ENCODE peak calls at places on chromosomes 2 and 18, in five cellular contexts. O is GM23248, Z is mammary epithelial cell, Y is neural progenitor cell, L is HepG2. S is an unnamed sample. For H3K4me1 and H3K27me3, the result is how much of the 10 kb centered on the place peaks cover.

GRCh38 chr2:176096243-176096985 is 3.2 kb upstream of the HOXD12 start:
- DNase-seq in O (peak), Z (no peak), Y (no peak), L (no peak), S (no peak)

GRCh38 chr2:232523682-232524597 is 2.0 kb upstream of the CHRND start:
- DNase-seq in O (peak), Z (peak), Y (peak), L (peak), S (peak)

GRCh38 chr2:1282552-1282951 is 130.7 kb upstream of the TPO start:
- DNase-seq in O (no peak), Z (no peak), Y (peak), L (no peak), S (no peak)

GRCh38 chr18:55763805-55764204 is 175.8 kb upstream of the TCF4 start:
- DNase-seq in O (no peak), Z (no peak), Y (no peak), L (no peak), S (no peak)

GRCh38 chr2:156099382-156099781 is 233.1 kb downstream of the NR4A2 start:
- DNase-seq in O (no peak), Z (no peak), Y (no peak), L (no peak), S (no peak)

GRCh38 chr2:62340981-62341624 is 145.2 kb downstream of the B3GNT2 start:
- DNase-seq in O (peak), Z (no peak), Y (no peak), L (no peak), S (peak)

GRCh38 chr2:9150906-9151305 is 55.7 kb upstream of the ASAP2 start:
- DNase-seq in O (no peak), Z (no peak), Y (no peak), L (no peak), S (no peak)

GRCh38 chr2:140895378-140895777 is 1235.4 kb downstream of the LRP1B start:
- DNase-seq in O (no peak), Z (no peak), Y (peak), L (no peak), S (no peak)

GRCh38 chr2:168686485-168687191 is 115.8 kb upstream of the NOSTRIN start:
- DNase-seq in O (peak), Z (no peak), Y (no peak), L (no peak), S (peak)

GRCh38 chr2:145682536-145683157 is 1162.7 kb upstream of the ZEB2 start:
- DNase-seq in O (peak), Z (peak), Y (peak), L (no peak), S (peak)

GRCh38 chr2:164831180-164831579 is 10.4 kb downstream of the COBLL1 start:
- DNase-seq in O (no peak), Z (no peak), Y (no peak), L (no peak), S (no peak)

GRCh38 chr2:209425082-209426071 is 1.5 kb downstream of the MAP2 start:
- DNase-seq in O (peak), Z (peak), Y (peak), L (peak), S (peak)

GRCh38 chr2:218888341-218888740 is 7.7 kb downstream of the WNT10A start:
- DNase-seq in O (no peak), Z (no peak), Y (no peak), L (no peak), S (no peak)

GRCh38 chr2:102925003-102925402 is 163.2 kb downstream of the TMEM182 start:
- DNase-seq in O (no peak), Z (no peak), Y (no peak), L (no peak), S (no peak)

GRCh38 chr2:75278314-75278713 is 79.0 kb upstream of the TACR1 start:
- DNase-seq in O (no peak), Z (no peak), Y (peak), L (no peak), S (no peak)

GRCh38 chr2:195304310-195304709 is 352.7 kb upstream of the SLC39A10 start:
- DNase-seq in O (peak), Z (peak), Y (peak), L (peak), S (peak)

GRCh38 chr18:48852292-48852691 is 98.5 kb downstream of the SMAD7 start:
- DNase-seq in O (peak), Z (no peak), Y (no peak), L (no peak), S (no peak)

GRCh38 chr2:149019768-149020167 is 18.7 kb upstream of the LYPD6B start:
- DNase-seq in O (no peak), Z (no peak), Y (no peak), L (no peak), S (no peak)

GRCh38 chr2:47299555-47299954 is 103.4 kb upstream of the MSH2 start:
- DNase-seq in O (peak), Z (peak), Y (no peak), L (no peak), S (peak)

GRCh38 chr18:23226386-23226785 is 91.1 kb downstream of the CABLES1 start:
- DNase-seq in O (peak), Z (no peak), Y (no peak), L (no peak), S (peak)

GRCh38 chr2:186853871-186854435 is 5.0 kb upstream of the ZSWIM2 start:
- DNase-seq in O (peak), Z (peak), Y (no peak), L (no peak), S (peak)

GRCh38 chr2:234444888-234445287 is 52.0 kb downstream of the ARL4C start:
- DNase-seq in O (peak), Z (peak), Y (no peak), L (no peak), S (peak)

GRCh38 chr2:226847511-226847910 is 11.7 kb downstream of the RHBDD1 start:
- DNase-seq in O (no peak), Z (no peak), Y (no peak), L (no peak), S (no peak)

GRCh38 chr2:149860276-149860921 is 272.8 kb upstream of the MMADHC start:
- DNase-seq in O (peak), Z (no peak), Y (no peak), L (peak), S (peak)

GRCh38 chr2:157192445-157193423 is 64.8 kb upstream of the GALNT5 start:
- DNase-seq in O (no peak), Z (no peak), Y (no peak), L (no peak), S (no peak)

GRCh38 chr2:113192459-113193100 is 18.8 kb downstream of the PSD4 start:
- DNase-seq in O (no peak), Z (no peak), Y (peak), L (no peak), S (no peak)

GRCh38 chr2:147173186-147173575 is 671.6 kb upstream of the ACVR2A start:
- DNase-seq in O (peak), Z (peak), Y (no peak), L (peak), S (peak)

GRCh38 chr18:13270279-13270911 is 51.8 kb downstream of the LDLRAD4 start:
- DNase-seq in O (no peak), Z (no peak), Y (no peak), L (no peak), S (no peak)

GRCh38 chr18:79529991-79530390 is 134.3 kb downstream of the NFATC1 start:
- DNase-seq in O (no peak), Z (no peak), Y (no peak), L (no peak), S (no peak)

GRCh38 chr2:83051538-83052192 is 1407.4 kb downstream of the SUCLG1 start:
- DNase-seq in O (no peak), Z (no peak), Y (no peak), L (no peak), S (no peak)

GRCh38 chr2:72835403-72835802 is 9.6 kb upstream of the EXOC6B start:
- DNase-seq in O (no peak), Z (no peak), Y (no peak), L (peak), S (no peak)

GRCh38 chr2:11833601-11834000 is 87.2 kb downstream of the LPIN1 start:
- DNase-seq in O (peak), Z (no peak), Y (no peak), L (no peak), S (peak)

GRCh38 chr2:176325732-176326131 is 56.5 kb downstream of the MTX2 start:
- DNase-seq in O (no peak), Z (no peak), Y (peak), L (no peak), S (no peak)

GRCh38 chr2:169647496-169647895 is 46.7 kb downstream of the CFAP210 start:
- DNase-seq in O (no peak), Z (no peak), Y (no peak), L (no peak), S (no peak)

GRCh38 chr2:11938196-11938595 is 191.8 kb downstream of the LPIN1 start:
- DNase-seq in O (no peak), Z (peak), Y (peak), L (no peak), S (no peak)

GRCh38 chr2:159615187-159615935 is 987 bp downstream of the BAZ2B start:
- DNase-seq in O (peak), Z (peak), Y (peak), L (peak), S (peak)

GRCh38 chr2:85602476-85603234 is at the start of gene TMEM150A:
- DNase-seq in O (peak), Z (peak), Y (peak), L (peak), S (peak)

GRCh38 chr18:7641813-7642212 is 74.7 kb downstream of the PTPRM start:
- DNase-seq in O (no peak), Z (no peak), Y (no peak), L (peak), S (no peak)
- H3K4me1 ChIP-seq in O (under half), Z (under half), Y (under half), L (under half), S (under half)

GRCh38 chr2:39664898-39665591 is 672 bp upstream of the TMEM178A start:
- DNase-seq in O (no peak), Z (no peak), Y (peak), L (no peak), S (no peak)
- H3K27me3 ChIP-seq in O (half or more), Z (under half), Y (half or more), L (under half), S (under half)

GRCh38 chr2:126220336-126220735 is 435.6 kb upstream of the GYPC start:
- DNase-seq in O (no peak), Z (no peak), Y (no peak), L (no peak), S (peak)
- TF ChIP-seq EZH2 in O (no peak), Z (no peak), Y (no peak), L (no peak), S (no peak)

GRCh38 chr18:50616484-50617048 is 56.7 kb downstream of the MAPK4 start:
- DNase-seq in O (no peak), Z (no peak), Y (no peak), L (no peak), S (no peak)

GRCh38 chr18:50610349-50610748 is 50.5 kb downstream of the MAPK4 start:
- DNase-seq in O (no peak), Z (no peak), Y (no peak), L (no peak), S (no peak)

GRCh38 chr18:50619833-50620232 is 59.9 kb downstream of the MAPK4 start:
- DNase-seq in O (no peak), Z (no peak), Y (no peak), L (no peak), S (no peak)

GRCh38 chr18:50611529-50611941 is 51.6 kb downstream of the MAPK4 start:
- DNase-seq in O (no peak), Z (peak), Y (no peak), L (peak), S (no peak)

DNA sequence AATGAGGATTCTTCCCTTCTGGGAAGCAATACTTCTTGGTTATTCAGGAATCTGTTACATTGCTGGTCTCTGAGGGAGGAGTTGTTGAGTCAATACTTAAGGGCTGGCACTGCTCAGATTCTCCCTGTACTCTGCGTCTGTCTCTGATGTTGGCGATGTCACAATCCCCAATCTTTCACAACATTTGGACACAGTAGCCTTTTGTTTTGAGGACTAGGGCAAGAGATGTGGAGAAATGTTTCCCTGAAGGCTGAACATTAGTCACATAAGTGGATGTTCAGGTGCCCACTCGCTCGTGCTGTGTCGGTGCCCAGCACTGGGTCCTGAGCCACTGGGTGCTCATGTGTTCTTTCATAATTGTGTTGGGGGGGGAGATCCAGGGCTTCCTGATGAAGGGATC is 55.0 kb downstream of the MAPK4 start:
- DNase-seq in O (peak), Z (peak), Y (no peak), L (peak), S (no peak)
- H3K4me1 ChIP-seq in O (under half), Z (under half), Y (under half), L (under half), S (under half)

GRCh38 chr2:172046080-172046678 is 39.1 kb upstream of the DLX1 start:
- DNase-seq in O (no peak), Z (no peak), Y (no peak), L (no peak), S (peak)

GRCh38 chr2:172039011-172039704 is 39.4 kb downstream of the METAP1D start:
- DNase-seq in O (peak), Z (no peak), Y (no peak), L (no peak), S (no peak)

GRCh38 chr2:172038604-172039003 is 38.9 kb downstream of the METAP1D start:
- DNase-seq in O (peak), Z (peak), Y (no peak), L (no peak), S (no peak)

GRCh38 chr2:172038121-172038520 is 38.4 kb downstream of the METAP1D start:
- DNase-seq in O (peak), Z (no peak), Y (no peak), L (no peak), S (no peak)

DNA sequence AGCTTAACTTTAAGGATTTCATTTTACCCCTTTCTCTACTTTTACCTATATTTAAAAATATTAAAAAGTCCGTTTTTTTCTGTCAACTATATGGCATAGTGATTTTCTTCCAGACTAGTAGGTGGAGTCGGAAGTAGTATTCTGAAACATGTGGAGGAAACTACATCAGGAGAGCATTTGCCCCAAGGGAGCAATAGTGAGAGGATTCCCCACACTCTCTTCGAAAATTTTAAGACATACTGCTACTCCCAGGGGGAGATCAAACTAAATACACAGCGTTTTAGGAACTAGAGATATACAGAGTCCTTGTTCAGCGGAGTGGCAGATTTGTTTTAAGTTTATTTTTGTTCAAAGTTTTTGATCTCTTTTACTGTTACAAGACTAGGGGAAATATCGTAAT is 40.6 kb downstream of the METAP1D start:
- DNase-seq in O (no peak), Z (no peak), Y (no peak), L (no peak), S (no peak)
- H3K27me3 ChIP-seq in O (under half), Z (under half), Y (under half), L (under half), S (under half)

GRCh38 chr2:101473581-101473910 is 1.4 kb downstream of the RFX8 start:
- DNase-seq in O (peak), Z (no peak), Y (no peak), L (no peak), S (peak)

GRCh38 chr2:101474752-101475384 is at the start of gene RFX8:
- DNase-seq in O (peak), Z (peak), Y (no peak), L (peak), S (peak)

GRCh38 chr2:101469863-101470262 is 5.0 kb downstream of the RFX8 start:
- DNase-seq in O (no peak), Z (no peak), Y (no peak), L (peak), S (no peak)

GRCh38 chr2:101476605-101477208 is 1.8 kb upstream of the RFX8 start:
- DNase-seq in O (peak), Z (peak), Y (no peak), L (peak), S (no peak)

DNA sequence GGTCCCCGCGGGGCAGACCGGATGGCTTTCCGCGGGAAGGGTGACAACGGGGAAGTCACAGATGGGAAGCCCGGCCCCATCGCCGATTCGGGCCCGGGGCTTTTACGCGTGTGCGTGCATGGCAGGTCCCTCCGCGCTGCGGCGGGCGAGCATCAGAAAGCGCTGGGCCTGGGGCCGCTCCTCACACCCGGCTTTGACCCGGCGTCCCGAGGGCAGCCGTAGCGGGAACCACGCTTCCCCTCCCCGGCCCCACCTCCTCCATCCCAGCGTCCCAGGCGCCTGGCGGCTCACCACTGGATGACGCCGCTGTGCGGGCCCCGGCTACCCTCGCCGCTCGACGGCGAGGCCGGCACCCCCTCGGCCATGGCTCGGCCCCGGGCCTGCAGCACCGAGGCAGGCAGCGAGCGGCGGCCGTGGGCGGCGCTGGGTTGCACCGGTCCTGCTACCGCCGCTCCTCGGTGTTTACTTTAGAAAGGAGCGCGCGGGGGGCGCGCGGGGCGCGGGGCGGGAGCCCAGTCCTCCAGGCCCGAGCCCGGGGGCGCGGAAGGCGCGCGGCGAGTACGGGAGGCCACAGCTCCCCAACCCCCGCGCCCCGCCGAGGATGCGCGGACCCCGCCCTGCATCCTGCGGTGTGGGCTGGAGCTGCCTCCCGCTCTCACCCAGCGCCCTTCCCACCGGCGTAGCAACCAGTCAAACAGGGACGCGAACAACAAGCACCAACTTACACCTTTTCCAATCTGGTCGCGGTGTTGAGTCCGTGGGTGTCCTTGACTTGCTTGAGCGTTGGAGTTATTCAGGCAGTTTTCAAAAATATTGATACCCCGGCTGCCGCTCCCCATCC is 781 bp downstream of the RFX8 start:
- DNase-seq in O (peak), Z (peak), Y (peak), L (no peak), S (peak)
- TF ChIP-seq EZH2 in O (no peak), Z (no peak), Y (peak), L (no peak), S (no peak)

DNA sequence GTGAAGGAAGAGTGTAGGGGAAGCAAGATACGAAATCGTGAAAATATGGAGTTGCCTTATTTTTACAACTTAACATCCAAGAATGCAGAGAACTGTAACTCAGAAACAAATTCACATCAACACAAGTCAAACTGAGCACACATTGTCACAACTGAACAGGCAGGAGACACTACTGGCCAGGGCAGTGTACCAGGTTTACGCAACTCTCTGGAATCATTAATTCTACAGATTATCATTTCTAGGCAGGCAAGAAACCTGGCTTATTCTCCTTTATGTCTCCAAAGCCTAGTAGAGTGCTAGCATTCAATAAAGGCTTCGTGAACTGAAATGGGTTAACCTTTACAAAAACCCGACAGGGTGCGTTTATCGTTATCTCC is 583 bp downstream of the COA5 start:
- DNase-seq in O (peak), Z (peak), Y (no peak), L (no peak), S (no peak)
- H3K4me1 ChIP-seq in O (under half), Z (under half), Y (under half), L (under half), S (under half)

GRCh38 chr18:77143196-77143595 is 10.6 kb upstream of the MBP start:
- DNase-seq in O (no peak), Z (no peak), Y (no peak), L (no peak), S (no peak)
- H3K27me3 ChIP-seq in O (under half), Z (under half), Y (under half), L (under half), S (under half)

GRCh38 chr2:238642973-238643372 is 204.9 kb upstream of the TWIST2 start:
- DNase-seq in O (no peak), Z (no peak), Y (no peak), L (no peak), S (no peak)
- TF ChIP-seq EZH2 in O (no peak), Z (no peak), Y (no peak), L (no peak), S (no peak)